ENCODE peak calls at places on chromosomes 12 and 14, in seven cellular contexts. O is astrocyte of the hippocampus; B is activated T-cell treated with anti-CD3 and anti-CD28 coated beads, Interleukin-2, amount 50 U/mL, for 72 hours; Y is HT1080; F is endothelial cell of umbilical vein; A is CD14-positive monocyte; S is Right ventricle myocardium superior. T is an unnamed sample.

GRCh38 chr14:72528059-72528950 is 365.6 kb downstream of the DPF3 start:
- DNase-seq in O (no peak), B (no peak), Y (peak; percentile 83), F (no peak), A (no peak), S (no peak), T (peak; percentile 45)

GRCh38 chr12:27237790-27238771 is 6.0 kb upstream of the STK38L start:
- DNase-seq in O (no peak), B (no peak), Y (no peak), F (no peak), A (peak; percentile 68), S (no peak), T (no peak)

GRCh38 chr14:38808734-38809455 is 294.1 kb downstream of the SEC23A start:
- DNase-seq in O (no peak), B (no peak), Y (peak; percentile 6), F (no peak), A (no peak), S (no peak), T (no peak)

GRCh38 chr14:25518347-25518746 is 468.4 kb upstream of the STXBP6 start:
- DNase-seq in O (no peak), B (no peak), Y (no peak), F (no peak), A (no peak), S (no peak), T (no peak)

GRCh38 chr12:65500121-65500846 is 221.8 kb downstream of the MSRB3 start:
- DNase-seq in O (peak; percentile 58), B (no peak), Y (peak; percentile 77), F (peak; percentile 42), A (no peak), S (no peak), T (peak; percentile 67)

GRCh38 chr12:19085090-19085489 is 44.4 kb upstream of the PLEKHA5 start:
- DNase-seq in O (no peak), B (no peak), Y (peak; percentile 75), F (no peak), A (no peak), S (no peak), T (no peak)

GRCh38 chr12:22821985-22822384 is 197.0 kb downstream of the ETNK1 start:
- DNase-seq in O (peak; percentile 74), B (no peak), Y (peak; percentile 47), F (no peak), A (no peak), S (no peak), T (peak; percentile 35)

GRCh38 chr12:121934318-121934682 is 15.9 kb downstream of the CFAP251 start:
- DNase-seq in O (no peak), B (no peak), Y (no peak), F (no peak), A (no peak), S (no peak), T (no peak)

GRCh38 chr12:13359636-13360035 is 163.1 kb downstream of the EMP1 start:
- DNase-seq in O (no peak), B (no peak), Y (no peak), F (no peak), A (no peak), S (no peak), T (no peak)

GRCh38 chr12:130482448-130482847 is 144.8 kb downstream of the PIWIL1 start:
- DNase-seq in O (no peak), B (no peak), Y (no peak), F (no peak), A (no peak), S (no peak), T (no peak)

T was measured in astrocyte of the spinal cord.